ENCODE peak calls at places on chromosome 20, in four cellular contexts. One of them, this sample, is unnamed.

GRCh38 chr20:37539956-37540455 is 12.3 kb upstream of the BLCAP start:
- DNase-seq in stimulated activated CD8-positive, alpha-beta memory T cell treated with anti-CD3 and anti-CD28 coated beads, Interleukin-4, amount 100 ng/mL, for 24 hours: no peak
- DNase-seq in bronchial epithelial cell: no peak
- DNase-seq in aorta: no peak
- DNase-seq in this sample: no peak

GRCh38 chr20:4959582-4959981 is 41.7 kb downstream of the SLC23A2 start:
- DNase-seq in stimulated activated CD8-positive, alpha-beta memory T cell treated with anti-CD3 and anti-CD28 coated beads, Interleukin-4, amount 100 ng/mL, for 24 hours: no peak
- DNase-seq in bronchial epithelial cell: no peak
- DNase-seq in aorta: no peak
- DNase-seq in this sample: no peak

GRCh38 chr20:47792021-47792618 is 6.8 kb upstream of the SULF2 start:
- DNase-seq in stimulated activated CD8-positive, alpha-beta memory T cell treated with anti-CD3 and anti-CD28 coated beads, Interleukin-4, amount 100 ng/mL, for 24 hours: no peak
- DNase-seq in bronchial epithelial cell: peak; percentile 91
- DNase-seq in aorta: peak; percentile 88
- DNase-seq in this sample: no peak

GRCh38 chr20:49034070-49034732 is 11.9 kb upstream of the CSE1L start:
- DNase-seq in stimulated activated CD8-positive, alpha-beta memory T cell treated with anti-CD3 and anti-CD28 coated beads, Interleukin-4, amount 100 ng/mL, for 24 hours: no peak
- DNase-seq in bronchial epithelial cell: no peak
- DNase-seq in aorta: no peak
- DNase-seq in this sample: no peak

GRCh38 chr20:16785221-16785620 is 37.1 kb downstream of the OTOR start:
- DNase-seq in stimulated activated CD8-positive, alpha-beta memory T cell treated with anti-CD3 and anti-CD28 coated beads, Interleukin-4, amount 100 ng/mL, for 24 hours: no peak
- DNase-seq in bronchial epithelial cell: no peak
- DNase-seq in aorta: no peak
- DNase-seq in this sample: no peak

GRCh38 chr20:51628533-51629398 is 86.2 kb upstream of the NFATC2 start:
- DNase-seq in stimulated activated CD8-positive, alpha-beta memory T cell treated with anti-CD3 and anti-CD28 coated beads, Interleukin-4, amount 100 ng/mL, for 24 hours: no peak
- DNase-seq in bronchial epithelial cell: peak; percentile 12
- DNase-seq in aorta: no peak
- DNase-seq in this sample: no peak

GRCh38 chr20:41770427-41770826 is 152.2 kb upstream of the CHD6 start:
- DNase-seq in stimulated activated CD8-positive, alpha-beta memory T cell treated with anti-CD3 and anti-CD28 coated beads, Interleukin-4, amount 100 ng/mL, for 24 hours: no peak
- DNase-seq in bronchial epithelial cell: no peak
- DNase-seq in aorta: no peak
- DNase-seq in this sample: no peak

GRCh38 chr20:51801220-51801991 is 915 bp downstream of the SALL4 start:
- DNase-seq in stimulated activated CD8-positive, alpha-beta memory T cell treated with anti-CD3 and anti-CD28 coated beads, Interleukin-4, amount 100 ng/mL, for 24 hours: no peak
- DNase-seq in bronchial epithelial cell: no peak
- DNase-seq in aorta: no peak
- DNase-seq in this sample: no peak

GRCh38 chr20:60330461-60330860 is 372.2 kb downstream of the CDH26 start:
- DNase-seq in stimulated activated CD8-positive, alpha-beta memory T cell treated with anti-CD3 and anti-CD28 coated beads, Interleukin-4, amount 100 ng/mL, for 24 hours: no peak
- DNase-seq in bronchial epithelial cell: no peak
- DNase-seq in aorta: no peak
- DNase-seq in this sample: no peak

GRCh38 chr20:36491901-36492617 is 49.3 kb upstream of the MYL9 start:
- DNase-seq in stimulated activated CD8-positive, alpha-beta memory T cell treated with anti-CD3 and anti-CD28 coated beads, Interleukin-4, amount 100 ng/mL, for 24 hours: peak; percentile 26
- DNase-seq in bronchial epithelial cell: peak; percentile 79
- DNase-seq in aorta: no peak
- DNase-seq in this sample: peak; percentile 53

GRCh38 chr20:25016471-25016870 is 23.9 kb upstream of the APMAP start:
- DNase-seq in stimulated activated CD8-positive, alpha-beta memory T cell treated with anti-CD3 and anti-CD28 coated beads, Interleukin-4, amount 100 ng/mL, for 24 hours: no peak
- DNase-seq in bronchial epithelial cell: no peak
- DNase-seq in aorta: peak; percentile 13
- DNase-seq in this sample: no peak

This sample was measured in GM12892.